ENCODE peak calls at places on chromosomes 6 and 20, in four cellular contexts. T is endothelial cell of umbilical vein, S is heart left ventricle, U is breast epithelium. X is an unnamed sample. For H3K4me1, the result is how much of the 10 kb centered on the place peaks cover.

GRCh38 chr6:121826156-121826810 is 390.8 kb downstream of the GJA1 start:
- DNase-seq in T (peak), S (no peak), U (no peak), X (no peak)

GRCh38 chr6:163263998-163264661 is 150.4 kb upstream of the QKI start:
- DNase-seq in T (no peak), S (peak), U (no peak), X (peak)

GRCh38 chr6:167733740-167734661 is 92.7 kb upstream of the AFDN start:
- DNase-seq in T (peak), S (no peak), U (peak), X (no peak)

GRCh38 chr20:37131486-37131885 is 35.7 kb upstream of the RBL1 start:
- DNase-seq in T (no peak), S (no peak), U (no peak), X (no peak)

GRCh38 chr20:47315339-47315662 is 41.2 kb downstream of the ZMYND8 start:
- DNase-seq in T (peak), S (no peak), U (no peak), X (no peak)

GRCh38 chr6:152232494-152233151 is 404.5 kb downstream of the SYNE1 start:
- DNase-seq in T (peak), S (no peak), U (no peak), X (no peak)

GRCh38 chr20:16661738-16662137 is 68.1 kb upstream of the SNRPB2 start:
- DNase-seq in T (no peak), S (peak), U (peak), X (no peak)

GRCh38 chr20:37282558-37282957 is 6.9 kb upstream of the MANBAL start:
- DNase-seq in T (no peak), S (no peak), U (no peak), X (no peak)

GRCh38 chr20:36527331-36528125 is 13.8 kb upstream of the MYL9 start:
- DNase-seq in T (no peak), S (no peak), U (no peak), X (no peak)

GRCh38 chr6:132853059-132853458 is 38.7 kb downstream of the RPS12 start:
- DNase-seq in T (no peak), S (no peak), U (no peak), X (no peak)

GRCh38 chr6:39075010-39075738 is 26.6 kb downstream of the GLP1R start:
- DNase-seq in T (no peak), S (no peak), U (no peak), X (peak)

GRCh38 chr6:108916026-108916689 is 67.9 kb downstream of the ARMC2 start:
- DNase-seq in T (no peak), S (no peak), U (no peak), X (no peak)

GRCh38 chr6:138482816-138483215 is 16.5 kb downstream of the NHSL1 start:
- DNase-seq in T (no peak), S (no peak), U (no peak), X (no peak)

GRCh38 chr6:159094444-159095252 is 49.9 kb upstream of the TAGAP start:
- DNase-seq in T (no peak), S (no peak), U (no peak), X (peak)

GRCh38 chr6:41505084-41506049 is 40.8 kb upstream of the FOXP4 start:
- DNase-seq in T (peak), S (peak), U (peak), X (peak)

GRCh38 chr6:148746363-148747144 is at the start of gene UST:
- DNase-seq in T (peak), S (peak), U (peak), X (peak)

GRCh38 chr20:57425150-57426013 is 34.2 kb downstream of the RBM38 start:
- DNase-seq in T (no peak), S (no peak), U (no peak), X (no peak)

GRCh38 chr20:46058656-46059281 is 29.8 kb downstream of the SLC12A5 start:
- DNase-seq in T (no peak), S (no peak), U (no peak), X (no peak)

GRCh38 chr20:11333634-11334033 is 584.1 kb upstream of the BTBD3 start:
- DNase-seq in T (no peak), S (no peak), U (no peak), X (no peak)

GRCh38 chr6:156250593-156250992 is 526.6 kb upstream of the ARID1B start:
- DNase-seq in T (no peak), S (no peak), U (no peak), X (no peak)

DNA sequence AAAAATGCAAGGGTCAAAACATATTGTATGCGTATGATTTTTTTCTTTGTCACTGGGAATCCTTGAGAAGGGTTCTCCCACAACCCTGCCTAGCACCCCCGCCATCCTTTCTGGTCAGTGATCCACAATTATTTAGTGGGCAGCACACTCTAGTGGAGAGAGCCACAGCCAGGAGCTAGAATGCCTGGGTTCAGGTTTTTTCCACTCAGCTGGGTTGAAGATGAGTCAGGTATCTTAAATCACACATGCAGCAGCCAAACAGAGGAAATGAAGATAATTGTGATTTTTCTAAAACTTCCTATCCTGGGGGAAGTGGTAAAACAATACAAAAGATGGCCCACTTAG is 243.1 kb downstream of the PKHD1 start:
- DNase-seq in T (no peak), S (no peak), U (no peak), X (no peak)
- TF ChIP-seq CTCF in T (no peak), S (no peak), U (no peak), X (no peak)

DNA sequence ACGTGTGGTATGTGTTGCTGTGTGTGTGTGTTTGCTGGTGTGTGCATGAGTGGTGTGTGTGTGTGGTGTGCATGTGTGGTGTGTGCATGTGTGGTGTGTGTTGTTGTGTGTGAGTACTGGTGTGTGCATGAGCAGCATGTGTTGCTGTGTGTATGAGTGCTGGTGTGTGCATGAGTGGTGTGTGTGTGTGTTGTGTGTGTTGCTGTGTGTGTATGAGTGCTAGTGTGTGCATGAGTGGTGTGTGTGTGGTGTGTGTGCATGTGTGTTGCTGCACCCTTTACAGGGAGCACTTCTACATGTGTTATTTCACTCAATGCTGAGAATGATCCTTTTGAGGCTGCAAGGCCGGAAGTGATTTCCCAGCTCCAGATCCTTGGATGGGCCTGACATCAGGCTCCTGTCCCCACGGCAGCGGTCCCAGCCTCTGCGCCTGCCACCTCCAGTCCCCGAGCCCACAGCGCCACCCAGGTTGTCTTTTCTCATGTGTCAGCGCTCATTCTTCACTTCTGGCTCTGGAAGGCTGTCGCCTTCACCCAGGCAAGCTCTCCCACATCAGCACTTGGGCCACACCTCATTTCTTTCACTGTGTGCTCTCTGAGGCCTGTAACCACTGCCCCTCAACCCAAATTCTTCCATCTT is 2.6 kb downstream of the NPEPL1 start:
- DNase-seq in T (no peak), S (no peak), U (no peak), X (no peak)
- H3K4me1 ChIP-seq in T (under half), S (under half), U (under half), X (under half)

DNA sequence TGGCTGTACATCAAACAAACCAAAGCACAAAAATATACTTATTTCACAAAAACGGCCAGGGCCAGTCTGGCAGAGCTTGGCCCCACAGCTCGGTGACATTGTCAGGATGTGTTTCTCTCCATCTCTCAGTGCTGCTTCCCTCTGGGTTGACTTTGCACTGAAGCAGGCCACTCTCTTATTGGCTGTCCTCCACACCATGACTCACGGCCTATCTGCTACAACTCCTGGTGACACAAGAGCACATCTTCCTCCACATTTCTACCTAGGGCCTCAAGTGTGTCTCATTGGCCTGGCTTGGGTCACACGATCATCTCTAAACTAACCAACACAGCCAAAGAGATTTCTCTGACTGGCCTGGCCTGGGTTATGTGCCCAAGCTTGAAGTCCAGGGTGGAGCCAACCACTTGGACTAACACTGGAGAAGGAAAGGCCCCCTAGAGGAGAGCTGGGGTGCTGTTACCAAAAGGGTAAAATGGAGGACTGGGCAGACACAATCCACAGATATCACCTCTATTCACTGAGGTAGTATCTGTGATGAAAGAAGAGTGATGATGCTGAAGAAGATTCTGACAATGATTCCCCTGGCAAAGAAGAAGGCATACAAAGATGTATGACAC is 159.8 kb upstream of the TSHZ2 start:
- DNase-seq in T (no peak), S (no peak), U (no peak), X (no peak)
- TF ChIP-seq CTCF in T (no peak), S (no peak), U (no peak), X (no peak)

GRCh38 chr20:14093652-14094051 is 98.3 kb downstream of the MACROD2 start:
- DNase-seq in T (no peak), S (no peak), U (no peak), X (no peak)
- H3K4me1 ChIP-seq in T (under half), S (under half), U (under half), X (under half)

GRCh38 chr6:67689329-67689728 is 945.8 kb upstream of the ADGRB3 start:
- DNase-seq in T (no peak), S (no peak), U (no peak), X (no peak)
- TF ChIP-seq CTCF in T (no peak), S (no peak), U (no peak), X (no peak)

DNA sequence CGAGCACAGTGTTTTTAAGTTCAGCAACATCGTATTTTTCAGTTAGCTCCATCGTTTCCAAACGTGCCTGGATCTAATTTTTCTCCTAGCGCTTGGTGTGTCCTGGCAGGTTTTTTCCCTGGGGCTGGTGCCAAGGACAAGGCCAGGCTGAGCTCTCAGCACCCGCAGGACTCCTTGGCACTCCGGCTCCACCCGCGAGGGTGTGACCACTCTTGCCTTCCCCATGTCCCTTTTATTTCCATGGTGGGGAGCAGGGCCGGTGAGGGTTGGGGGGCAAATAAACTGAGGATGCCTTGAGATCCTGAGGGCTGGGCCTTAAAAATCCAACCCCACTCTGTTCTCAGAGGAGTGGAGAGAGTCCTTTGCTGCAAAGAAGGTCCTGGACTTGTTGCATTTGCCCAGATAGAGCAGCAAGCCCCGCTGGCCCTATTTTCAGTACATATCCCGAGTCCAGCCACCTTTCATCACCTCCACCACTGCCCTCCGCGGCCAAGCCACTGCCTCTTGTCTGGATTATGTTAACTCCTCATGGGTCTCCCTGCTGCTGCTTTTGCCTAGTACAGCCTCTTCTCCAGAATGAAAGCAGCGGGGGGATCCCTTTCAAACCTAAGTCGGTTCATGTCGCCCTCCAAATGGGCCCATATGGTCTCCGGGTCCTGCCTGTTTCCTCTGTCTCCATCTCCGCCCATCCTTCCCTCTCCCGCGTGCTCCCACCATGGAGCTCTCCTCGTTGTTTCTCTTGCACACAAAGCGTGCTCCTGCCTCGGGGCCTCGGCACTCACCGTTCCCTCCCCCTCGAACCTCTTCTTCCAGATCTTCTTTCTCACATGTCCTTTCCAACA is 4.5 kb upstream of the RAB44 start:
- DNase-seq in T (no peak), S (no peak), U (no peak), X (peak)
- H3K4me1 ChIP-seq in T (under half), S (under half), U (under half), X (under half)

GRCh38 chr6:36757206-36757605 is 59.6 kb downstream of the RAB44 start:
- DNase-seq in T (peak), S (no peak), U (no peak), X (no peak)
- TF ChIP-seq CTCF in T (no peak), S (peak), U (no peak), X (no peak)

DNA sequence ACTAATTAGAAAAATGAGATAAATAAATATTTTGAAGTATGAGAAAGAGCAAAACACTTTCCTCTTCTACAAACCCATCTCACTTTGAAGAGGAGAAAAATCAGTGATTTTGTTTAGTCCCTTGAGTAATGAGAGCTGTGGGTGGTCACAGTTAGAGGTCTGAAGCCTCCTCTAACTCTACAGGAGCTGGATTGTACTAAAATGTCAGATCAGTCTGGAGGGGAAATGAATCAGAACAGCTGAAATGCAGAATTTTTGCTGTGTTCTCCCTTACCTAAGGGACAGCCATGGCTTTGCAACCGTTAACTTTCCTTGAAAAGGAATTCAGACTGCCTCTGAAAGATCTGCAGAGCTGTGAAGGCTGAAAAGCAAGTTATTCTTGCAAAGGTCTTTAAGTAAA is 11.4 kb upstream of the RFPL4B start:
- DNase-seq in T (peak), S (no peak), U (no peak), X (no peak)
- H3K4me1 ChIP-seq in T (under half), S (under half), U (under half), X (under half)

X was measured in upper lobe of left lung.